ENCODE peak calls at places on chromosomes 11 and 22, in seven cellular contexts. F is neural progenitor cell, D is ovary, Z is upper lobe of left lung, M is WTC11, Q is GM12865, O is left ventricle myocardium inferior. Y is an unnamed sample.

GRCh38 chr22:25930710-25931353 is 188.8 kb downstream of the MYO18B start:
- DNase-seq in Z (no peak), O (no peak), M (no peak), Q (no peak), F (no peak), D (no peak), Y (no peak)

GRCh38 chr11:73187854-73188253 is 30.2 kb upstream of the P2RY2 start:
- DNase-seq in M (peak), Q (no peak), F (no peak), O (no peak), Z (no peak), D (no peak), Y (no peak)

GRCh38 chr22:48693377-48694135 is 1134.1 kb downstream of the BRD1 start:
- DNase-seq in D (no peak), Q (no peak), O (no peak), M (no peak), F (no peak), Z (no peak), Y (no peak)

GRCh38 chr22:27170491-27170890 is 513.1 kb downstream of the MIAT start:
- DNase-seq in M (no peak), O (no peak), Q (no peak), F (no peak), D (peak), Z (no peak), Y (no peak)

GRCh38 chr11:63534895-63535461 is 1.6 kb upstream of the PLAAT4 start:
- DNase-seq in O (no peak), F (no peak), Q (peak), M (no peak), D (no peak), Z (no peak), Y (no peak)

GRCh38 chr11:34564406-34564805 is 50.8 kb upstream of the ELF5 start:
- DNase-seq in Q (no peak), O (no peak), Z (no peak), M (no peak), F (no peak), D (no peak), Y (no peak)

GRCh38 chr11:47606731-47607130 is 12.5 kb upstream of the C1QTNF4 start:
- DNase-seq in D (no peak), F (no peak), Z (no peak), M (no peak), Q (peak), O (peak), Y (no peak)

GRCh38 chr11:43515090-43515489 is 156.4 kb downstream of the TTC17 start:
- DNase-seq in O (no peak), Q (peak), F (peak), M (peak), D (no peak), Z (no peak), Y (peak)

GRCh38 chr11:125916683-125917337 is 12.5 kb downstream of the DDX25 start:
- DNase-seq in O (no peak), Q (no peak), D (no peak), M (no peak), F (no peak), Z (no peak), Y (no peak)

GRCh38 chr11:107697291-107697690 is 14.6 kb downstream of the SLN start:
- DNase-seq in M (no peak), F (no peak), D (no peak), O (no peak), Q (no peak), Z (no peak), Y (no peak)

GRCh38 chr11:70828498-70829159 is 423.7 kb downstream of the SHANK2 start:
- DNase-seq in Z (no peak), D (no peak), M (no peak), O (no peak), Q (no peak), F (no peak), Y (no peak)

GRCh38 chr22:29167032-29167911 is 38.4 kb upstream of the EMID1 start:
- DNase-seq in Z (no peak), D (no peak), O (no peak), Q (peak), F (no peak), M (no peak), Y (no peak)

GRCh38 chr11:60872952-60873524 is 5.7 kb downstream of the ZP1 start:
- DNase-seq in M (peak), Q (no peak), D (no peak), F (peak), Z (no peak), O (no peak), Y (no peak)

GRCh38 chr11:47254381-47254780 is 3.4 kb upstream of the NR1H3 start:
- DNase-seq in D (peak), Z (peak), M (no peak), F (no peak), O (no peak), Q (no peak), Y (no peak)

GRCh38 chr22:42229455-42230149 is 40.9 kb downstream of the TCF20 start:
- DNase-seq in Z (peak), O (no peak), F (no peak), Q (no peak), M (no peak), D (peak), Y (no peak)

DNA sequence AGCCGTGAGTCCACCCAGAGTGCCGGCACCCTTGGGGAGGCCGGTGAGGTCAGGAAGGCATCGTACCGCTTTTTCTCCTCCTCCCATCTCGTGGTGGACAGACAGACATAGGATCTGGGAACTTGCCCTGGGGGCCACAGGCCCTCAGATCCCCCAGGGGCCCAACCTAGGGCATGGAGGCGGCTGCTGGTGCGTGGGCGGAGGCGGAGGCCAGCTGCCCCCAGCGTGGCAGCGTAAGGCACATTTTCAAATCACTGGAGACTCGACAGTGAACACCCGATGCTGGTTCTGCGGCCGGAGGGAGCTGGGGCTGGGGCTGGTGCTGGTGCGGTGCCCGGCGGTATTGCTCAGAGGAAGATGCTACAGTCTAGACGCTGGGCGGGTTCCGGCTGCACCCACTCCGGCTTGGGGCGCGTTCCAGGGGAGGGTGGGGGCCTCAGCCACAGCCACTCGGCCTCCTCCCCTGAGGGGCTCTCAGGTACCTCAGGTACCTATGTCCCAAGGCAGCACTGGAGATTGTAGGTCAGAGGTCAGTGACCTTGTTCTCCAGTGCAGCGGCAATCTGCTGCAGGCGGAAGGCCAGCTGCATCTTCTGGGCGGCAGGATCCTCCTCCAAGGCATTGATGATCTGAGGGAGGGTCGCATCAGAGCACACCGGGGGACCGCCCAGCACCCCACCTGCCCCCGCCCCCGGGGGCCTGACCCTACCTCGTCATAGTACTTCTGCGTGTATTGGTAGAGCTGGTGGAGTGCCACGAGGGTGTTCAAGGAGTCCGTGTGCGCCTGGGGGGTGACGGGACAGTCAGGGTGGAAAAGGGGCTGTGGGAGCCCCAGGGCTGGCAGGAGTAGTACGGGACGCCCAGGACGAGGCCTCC is 5.2 kb upstream of the MAPK11 start:
- DNase-seq in O (no peak), D (no peak), Z (no peak), Q (no peak), M (no peak), F (no peak), Y (no peak)
- TF ChIP-seq CTCF in O (no peak), D (no peak), Z (no peak), Q (no peak), M (no peak), F (no peak), Y (no peak)

GRCh38 chr22:39487826-39488520 is 14.1 kb upstream of the MIEF1 start:
- DNase-seq in D (no peak), F (no peak), M (no peak), Z (no peak), Q (no peak), O (no peak), Y (no peak)
- TF ChIP-seq CTCF in D (no peak), F (no peak), M (no peak), Z (no peak), Q (no peak), O (no peak), Y (no peak)

DNA sequence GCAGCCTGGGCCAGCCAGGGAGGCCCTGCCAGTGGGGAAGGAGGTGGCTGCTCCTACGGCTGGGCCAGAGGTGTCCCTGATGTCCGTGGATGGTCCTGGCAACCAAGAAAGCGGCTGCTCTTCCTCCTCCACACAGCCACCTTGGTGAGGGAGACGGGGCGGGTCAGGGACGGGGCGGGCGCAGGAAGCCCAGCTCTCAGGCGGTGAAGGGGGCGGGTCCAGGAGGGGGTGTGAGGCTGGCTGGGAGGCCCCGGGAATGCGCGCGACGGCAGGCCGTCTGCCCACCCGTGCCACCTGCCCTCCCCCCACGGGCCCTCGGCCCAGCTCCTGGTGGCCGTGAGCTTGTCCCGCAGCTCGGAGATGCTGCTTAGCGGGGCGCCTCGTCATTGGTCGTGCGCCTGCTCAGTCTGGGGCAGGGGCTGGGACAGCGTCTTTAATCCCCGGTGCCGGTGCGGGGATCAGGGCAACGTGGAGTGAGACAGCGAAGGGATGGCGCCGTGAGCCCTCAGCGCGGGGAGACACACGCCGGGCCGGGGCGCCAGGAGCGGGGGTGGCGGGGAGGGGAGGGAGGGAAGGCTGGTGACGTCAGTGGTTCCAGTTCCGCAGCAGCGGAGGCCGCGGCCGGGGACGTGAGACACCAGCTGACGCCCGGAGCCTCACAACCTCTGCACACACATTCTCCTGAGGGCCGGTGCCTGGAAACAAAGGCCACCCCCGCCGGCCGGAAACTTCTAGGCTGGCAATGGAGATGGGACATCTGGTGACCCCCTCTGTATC is 6.7 kb upstream of the BRSK2 start:
- DNase-seq in D (peak), M (peak), Z (peak), Q (peak), O (peak), F (peak), Y (peak)
- TF ChIP-seq CTCF in D (no peak), M (no peak), Z (no peak), Q (peak), O (peak), F (no peak), Y (no peak)

GRCh38 chr11:101844608-101845007 is 70.2 kb upstream of the CEP126 start:
- DNase-seq in M (no peak), O (no peak), Q (no peak), Z (no peak), F (no peak), D (no peak), Y (no peak)

GRCh38 chr11:101848262-101848661 is 66.5 kb upstream of the CEP126 start:
- DNase-seq in Q (peak), D (no peak), Z (no peak), F (peak), O (no peak), M (no peak), Y (no peak)
- TF ChIP-seq CTCF in Q (no peak), D (no peak), Z (no peak), F (peak), O (peak), M (no peak), Y (peak)

GRCh38 chr22:34019190-34019845 is 99.0 kb upstream of the LARGE1 start:
- DNase-seq in M (no peak), O (no peak), Q (peak), Z (no peak), D (no peak), F (no peak), Y (no peak)
- TF ChIP-seq CTCF in M (no peak), O (no peak), Q (no peak), Z (no peak), D (no peak), F (no peak), Y (no peak)

DNA sequence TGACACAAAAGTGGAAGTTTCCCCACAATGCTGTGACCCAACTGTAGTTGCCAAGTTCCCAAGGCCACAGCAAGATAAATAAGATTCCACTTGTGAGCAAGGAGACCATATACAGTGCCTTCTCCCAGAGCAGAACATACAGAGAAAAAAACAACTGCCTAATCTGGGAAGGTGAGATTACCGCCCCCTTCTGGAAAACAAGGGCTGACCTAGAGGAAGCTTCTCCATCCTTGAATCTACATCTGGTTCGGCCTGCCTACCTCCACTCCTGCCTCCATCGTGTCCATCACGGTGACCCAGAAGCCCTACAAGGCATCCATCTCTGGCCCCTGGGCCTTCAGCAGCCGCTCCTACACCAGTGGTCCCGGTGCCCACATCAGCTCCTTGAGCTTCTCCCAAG is 6.1 kb upstream of the RNASEH2C start:
- DNase-seq in F (no peak), M (no peak), Z (no peak), O (no peak), D (no peak), Q (no peak), Y (no peak)
- TF ChIP-seq CTCF in F (peak), M (no peak), Z (no peak), O (peak), D (no peak), Q (peak), Y (no peak)

DNA sequence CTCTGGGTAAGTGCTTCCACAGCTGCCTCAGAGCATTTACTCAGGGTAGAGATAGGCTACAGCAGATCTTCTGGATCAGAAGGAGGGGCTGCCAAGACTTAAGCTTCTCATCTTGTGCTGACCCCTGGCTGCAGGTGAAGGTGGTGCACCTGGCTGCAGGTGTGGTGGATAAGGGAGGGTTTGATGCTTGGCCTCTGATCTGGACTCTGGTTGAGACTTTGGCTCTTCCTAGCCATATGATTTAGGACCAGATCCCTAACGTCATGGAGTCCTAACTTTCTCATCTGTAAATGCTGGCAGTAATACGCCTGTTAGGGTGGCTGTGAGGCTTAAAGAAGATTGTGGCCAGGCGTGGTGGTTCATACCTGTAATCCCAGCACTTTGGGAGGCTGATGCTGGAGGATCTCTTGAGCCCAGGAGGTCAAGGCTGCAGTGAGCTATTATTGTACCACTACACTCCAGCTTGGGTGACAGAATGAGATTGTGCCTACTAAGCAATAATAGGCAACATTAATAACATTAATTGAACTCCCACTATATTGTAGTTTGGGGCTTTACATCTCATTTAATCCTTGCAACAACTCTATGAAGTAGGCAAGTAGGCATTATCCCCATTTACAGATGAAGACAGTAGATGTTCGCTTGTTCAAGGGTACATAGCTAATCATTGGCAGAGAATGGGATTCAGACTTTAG is 10.7 kb downstream of the DTX4 start:
- DNase-seq in O (no peak), M (peak), F (peak), Z (no peak), D (no peak), Q (peak), Y (no peak)
- TF ChIP-seq CTCF in O (no peak), M (peak), F (peak), Z (no peak), D (no peak), Q (peak), Y (peak)

Y was measured in endothelial cell.